ENCODE peak calls at places on chromosome 4, in eight cellular contexts. X is Right ventricle myocardium inferior; M is sigmoid colon; G is stimulated activated CD4-positive, alpha-beta T cell treated with anti-CD3 and anti-CD28 coated beads, Interleukin-1b, Interleukin-23, amount 100 ng/mL, for 24 hours; W is HEK293T; S is tibial nerve; C is activated T-cell treated with anti-CD3 and anti-CD28 coated beads for 1 hour; K is A172. F is an unnamed sample.

GRCh38 chr4:43709443-43709842 is 739.2 kb downstream of the KCTD8 start:
- DNase-seq in G (no peak), S (no peak), C (no peak), X (no peak), W (no peak), M (no peak), K (no peak), F (no peak)

GRCh38 chr4:146033149-146033548 is 94.5 kb upstream of the ZNF827 start:
- DNase-seq in C (no peak), K (no peak), M (no peak), S (no peak), G (no peak), W (no peak), X (no peak), F (no peak)

GRCh38 chr4:89226665-89227572 is 80.7 kb downstream of the GPRIN3 start:
- DNase-seq in K (peak), C (peak), W (peak), G (peak), X (no peak), S (peak), M (peak), F (peak)

GRCh38 chr4:135204311-135204710 is 1002.7 kb upstream of the PABPC4L start:
- DNase-seq in M (no peak), X (no peak), K (no peak), W (no peak), S (no peak), G (no peak), C (no peak), F (no peak)

GRCh38 chr4:2804973-2805501 is 12.2 kb downstream of the SH3BP2 start:
- DNase-seq in G (no peak), X (peak), C (no peak), M (peak), W (no peak), S (no peak), K (no peak), F (no peak)

GRCh38 chr4:105373324-105373723 is 100.5 kb downstream of the PPA2 start:
- DNase-seq in M (no peak), S (no peak), X (no peak), K (no peak), G (no peak), W (no peak), C (no peak), F (no peak)

GRCh38 chr4:10192331-10192730 is 75.7 kb upstream of the WDR1 start:
- DNase-seq in M (no peak), S (no peak), X (no peak), K (no peak), W (no peak), G (no peak), C (no peak), F (no peak)

GRCh38 chr4:62398318-62398717 is 1198.2 kb downstream of the ADGRL3 start:
- DNase-seq in K (no peak), M (no peak), W (no peak), C (no peak), X (no peak), S (no peak), G (no peak), F (no peak)

GRCh38 chr4:119715490-119716445 is 87.2 kb upstream of the PDE5A start:
- DNase-seq in K (no peak), G (no peak), C (no peak), W (no peak), X (no peak), S (no peak), M (no peak), F (no peak)

GRCh38 chr4:6852582-6852981 is 57.0 kb upstream of the TBC1D14 start:
- DNase-seq in S (no peak), M (no peak), K (peak), X (no peak), G (no peak), W (no peak), C (no peak), F (no peak)

GRCh38 chr4:148161601-148162000 is 280.6 kb downstream of the NR3C2 start:
- DNase-seq in C (no peak), W (no peak), G (no peak), X (no peak), K (no peak), S (no peak), M (no peak), F (no peak)

GRCh38 chr4:145808021-145808650 is 128.2 kb downstream of the C4orf51 start:
- DNase-seq in S (no peak), M (no peak), X (no peak), W (peak), C (no peak), G (peak), K (peak), F (no peak)

GRCh38 chr4:111943796-111944203 is 201.5 kb upstream of the FAM241A start:
- DNase-seq in K (peak), G (no peak), X (no peak), M (no peak), C (no peak), S (no peak), W (peak), F (peak)

GRCh38 chr4:28254003-28254402 is 1393.4 kb downstream of the STIM2 start:
- DNase-seq in K (no peak), S (no peak), G (no peak), M (no peak), X (no peak), C (no peak), W (no peak), F (no peak)

GRCh38 chr4:76013540-76013939 is 6.2 kb upstream of the CXCL9 start:
- DNase-seq in S (no peak), W (no peak), K (no peak), M (no peak), X (no peak), G (no peak), C (no peak), F (no peak)

GRCh38 chr4:139484861-139485311 is 31.0 kb downstream of the RAB33B start:
- DNase-seq in W (no peak), C (no peak), S (no peak), K (no peak), M (no peak), X (no peak), G (no peak), F (no peak)

GRCh38 chr4:16443504-16444088 is 217.3 kb upstream of the TAPT1 start:
- DNase-seq in G (no peak), C (no peak), K (peak), X (no peak), M (no peak), W (peak), S (no peak), F (no peak)

GRCh38 chr4:3389186-3389878 is 52.4 kb upstream of the HGFAC start:
- DNase-seq in C (no peak), S (no peak), M (peak), K (no peak), X (peak), G (no peak), W (no peak), F (no peak)

GRCh38 chr4:184359905-184360304 is 114.4 kb downstream of the IRF2 start:
- DNase-seq in C (no peak), S (no peak), X (no peak), G (no peak), W (no peak), K (no peak), M (no peak), F (no peak)

GRCh38 chr4:102564399-102564921 is 63.3 kb downstream of the NFKB1 start:
- DNase-seq in W (no peak), S (no peak), M (no peak), C (no peak), G (no peak), X (no peak), K (peak), F (no peak)

GRCh38 chr4:77031544-77031943 is 44.2 kb downstream of the CCNI start:
- DNase-seq in C (no peak), X (no peak), W (no peak), M (no peak), K (no peak), G (no peak), S (no peak), F (no peak)

GRCh38 chr4:180999217-180999616 is 1244.0 kb upstream of the TENM3 start:
- DNase-seq in K (no peak), X (no peak), M (no peak), S (no peak), C (no peak), G (no peak), W (peak), F (no peak)

GRCh38 chr4:149173241-149174013 is 642.2 kb downstream of the IQCM start:
- DNase-seq in G (no peak), W (no peak), C (no peak), K (no peak), X (no peak), M (no peak), S (no peak), F (no peak)

GRCh38 chr4:53068755-53069154 is 206.6 kb downstream of the RASL11B start:
- DNase-seq in C (no peak), S (no peak), X (no peak), W (no peak), G (no peak), M (no peak), K (peak), F (no peak)

GRCh38 chr4:52374847-52375246 is 284.3 kb downstream of the USP46 start:
- DNase-seq in S (no peak), X (no peak), M (no peak), W (no peak), K (no peak), C (no peak), G (no peak), F (no peak)

GRCh38 chr4:76582074-76582816 is 147.2 kb downstream of the SHROOM3 start:
- DNase-seq in X (no peak), M (no peak), S (no peak), G (no peak), W (no peak), K (no peak), C (no peak), F (no peak)

GRCh38 chr4:125368684-125369083 is 53.9 kb downstream of the FAT4 start:
- DNase-seq in W (no peak), G (no peak), C (no peak), M (no peak), S (no peak), X (no peak), K (peak), F (no peak)

GRCh38 chr4:1207157-1207470 is 34.7 kb upstream of the SPON2 start:
- DNase-seq in G (no peak), C (no peak), K (no peak), X (peak), W (no peak), M (peak), S (peak), F (no peak)

GRCh38 chr4:150056569-150056968 is 21.7 kb upstream of the DCLK2 start:
- DNase-seq in C (no peak), G (no peak), S (no peak), M (no peak), K (peak), X (no peak), W (no peak), F (no peak)